ENCODE peak calls at places on chromosomes 6 and 20, in ten cellular contexts. L is MM.1S, R is left ventricle myocardium inferior, W is upper lobe of right lung, D is adrenal gland, X is colonic mucosa, T is GM23338, I is transverse colon, Q is PC-9, A is A673. U is an unnamed sample. For H3K4me1 and H3K27me3, the result is how much of the 10 kb centered on the place peaks cover.

GRCh38 chr20:46022411-46023147 is 6.4 kb upstream of the SLC12A5 start:
- DNase-seq in L (peak), A (peak), T (peak), R (peak), Q (no peak), W (peak), X (peak), D (peak), I (peak), U (peak)

GRCh38 chr6:131635384-131636340 is 1.4 kb upstream of the ENPP3 start:
- DNase-seq in W (no peak), R (no peak), T (no peak), Q (no peak), D (no peak), L (no peak), X (no peak), I (no peak), A (no peak), U (peak)

GRCh38 chr20:23179766-23180403 is 93.8 kb upstream of the CD93 start:
- DNase-seq in Q (no peak), I (no peak), X (no peak), R (no peak), W (no peak), T (no peak), A (no peak), L (no peak), D (no peak), U (no peak)

GRCh38 chr6:161748535-161749386 is 474.9 kb upstream of the AGPAT4 start:
- DNase-seq in L (no peak), I (peak), W (no peak), Q (no peak), R (peak), X (peak), D (peak), A (peak), T (peak), U (peak)

GRCh38 chr20:44115181-44115580 is 71.8 kb downstream of the JPH2 start:
- DNase-seq in A (no peak), X (no peak), W (no peak), Q (no peak), D (no peak), L (no peak), I (no peak), T (no peak), R (no peak), U (no peak)

GRCh38 chr6:4192173-4192572 is 56.8 kb upstream of the ECI2 start:
- DNase-seq in T (no peak), I (no peak), Q (no peak), A (no peak), W (no peak), X (no peak), R (no peak), L (no peak), D (no peak), U (no peak)

GRCh38 chr6:160461641-160462040 is 113.5 kb downstream of the SLC22A3 start:
- DNase-seq in R (no peak), L (no peak), A (no peak), X (no peak), T (no peak), W (no peak), Q (no peak), I (no peak), D (no peak), U (no peak)

GRCh38 chr6:81696505-81696904 is 56.0 kb downstream of the TENT5A start:
- DNase-seq in W (no peak), X (no peak), Q (peak), A (no peak), L (peak), R (no peak), I (no peak), T (peak), D (no peak), U (no peak)

GRCh38 chr6:134123666-134124208 is 71.3 kb upstream of the SLC2A12 start:
- DNase-seq in D (peak), T (peak), L (peak), I (no peak), W (no peak), X (no peak), R (no peak), Q (peak), A (peak), U (no peak)

GRCh38 chr6:82205793-82206425 is 41.6 kb downstream of the IBTK start:
- DNase-seq in X (no peak), L (no peak), Q (no peak), D (peak), I (no peak), W (no peak), T (no peak), R (no peak), A (peak), U (no peak)

GRCh38 chr6:108222504-108222903 is 38.3 kb downstream of the SNX3 start:
- DNase-seq in W (no peak), Q (no peak), D (no peak), R (no peak), A (no peak), L (no peak), T (no peak), I (no peak), X (no peak), U (no peak)

GRCh38 chr6:43763812-43764522 is 6.0 kb upstream of the VEGFA start:
- DNase-seq in Q (no peak), D (no peak), L (no peak), R (no peak), W (no peak), I (no peak), X (no peak), T (no peak), A (no peak), U (no peak)

GRCh38 chr20:42359617-42360016 is 741.4 kb upstream of the CHD6 start:
- DNase-seq in D (no peak), X (no peak), Q (no peak), R (no peak), I (no peak), A (no peak), W (no peak), T (no peak), L (no peak), U (no peak)

GRCh38 chr6:119022796-119023195 is 55.7 kb downstream of the FAM184A start:
- DNase-seq in W (no peak), T (no peak), D (no peak), R (no peak), X (no peak), L (no peak), Q (no peak), A (no peak), I (no peak), U (no peak)

GRCh38 chr6:43093361-43094289 is 17.5 kb downstream of the PTK7 start:
- DNase-seq in W (no peak), X (peak), A (no peak), L (no peak), I (peak), D (peak), R (no peak), T (peak), Q (no peak), U (no peak)

GRCh38 chr6:133456934-133457333 is 215.8 kb downstream of the EYA4 start:
- DNase-seq in I (no peak), Q (no peak), X (no peak), D (no peak), T (peak), L (no peak), R (no peak), W (no peak), A (peak), U (no peak)

DNA sequence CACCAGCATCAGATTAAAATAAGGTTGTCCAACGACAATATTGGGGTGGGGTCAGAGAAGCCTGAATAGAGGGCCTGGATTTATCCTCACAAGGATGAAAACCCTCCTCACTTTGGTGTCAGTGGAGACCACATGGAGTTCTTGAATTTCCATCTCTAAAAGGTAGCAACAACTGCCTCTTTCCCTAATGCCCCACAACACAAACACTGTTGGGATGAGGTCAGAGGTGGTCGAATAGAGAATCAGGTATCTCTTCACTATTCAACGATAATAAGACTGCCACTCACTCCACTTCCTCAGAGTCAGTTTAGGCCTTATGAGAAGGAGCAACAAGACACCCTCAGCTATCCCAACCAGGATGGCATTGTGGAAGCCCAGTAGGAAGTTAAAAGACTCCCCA is 596.1 kb downstream of the HTR1B start:
- DNase-seq in R (no peak), Q (no peak), D (no peak), T (no peak), A (no peak), W (no peak), X (no peak), L (no peak), I (no peak), U (no peak)
- H3K4me1 ChIP-seq in R (under half), Q (under half), D (under half), T (under half), A (under half), W (under half), X (under half), L (under half), I (under half), U (under half)

DNA sequence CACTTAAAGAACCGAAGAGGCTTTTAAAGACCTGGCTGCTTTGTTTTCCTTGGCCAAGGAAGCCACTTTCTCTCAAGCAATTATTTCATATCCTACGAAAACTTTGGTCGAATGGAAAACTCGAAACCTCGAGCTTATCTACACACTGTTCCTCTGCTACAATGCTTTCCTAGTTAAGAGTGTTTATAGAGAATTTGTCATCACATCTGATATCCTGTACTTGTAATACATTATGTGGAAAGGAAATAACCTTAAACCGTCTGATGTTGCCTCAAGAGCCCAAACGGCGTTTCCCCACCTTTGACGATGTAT is 28.1 kb downstream of the TFAP2B start:
- DNase-seq in A (no peak), T (no peak), X (no peak), W (no peak), Q (no peak), R (no peak), D (no peak), L (no peak), I (no peak), U (no peak)
- H3K27me3 ChIP-seq in A (half or more), T (half or more), X (half or more), W (half or more), Q (under half), R (half or more), D (half or more), L (under half), I (half or more), U (half or more)

GRCh38 chr6:56311086-56311485 is 63.7 kb upstream of the COL21A1 start:
- DNase-seq in Q (no peak), W (no peak), R (no peak), X (no peak), I (no peak), D (no peak), T (no peak), A (no peak), L (no peak), U (no peak)

GRCh38 chr6:56312049-56312448 is 64.7 kb upstream of the COL21A1 start:
- DNase-seq in A (no peak), Q (no peak), L (no peak), T (no peak), W (no peak), X (no peak), R (no peak), D (no peak), I (no peak), U (no peak)

GRCh38 chr6:56314683-56315523 is 67.5 kb upstream of the COL21A1 start:
- DNase-seq in L (peak), A (peak), W (no peak), T (peak), Q (no peak), R (no peak), I (no peak), X (no peak), D (peak), U (peak)

DNA sequence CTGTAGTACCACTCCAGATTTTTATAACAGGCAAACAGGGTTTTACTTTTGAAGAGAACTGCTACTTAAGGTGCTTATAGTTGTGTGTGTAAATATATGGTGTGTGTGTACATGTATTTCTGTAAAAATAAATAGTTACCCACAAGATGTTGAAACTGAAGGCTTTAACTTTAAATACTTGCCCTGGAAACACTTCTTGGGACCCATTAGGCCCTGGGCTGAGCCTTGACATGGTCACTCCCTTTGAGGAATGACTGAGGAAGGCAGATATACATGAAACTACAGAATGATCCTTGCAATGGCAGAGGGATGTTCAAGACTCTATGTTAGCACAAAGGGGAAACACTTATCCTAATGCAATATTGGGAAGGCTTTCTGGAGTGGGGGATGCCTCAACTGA is 64.1 kb upstream of the COL21A1 start:
- DNase-seq in Q (no peak), I (no peak), A (no peak), L (no peak), W (no peak), T (no peak), D (no peak), X (no peak), R (no peak), U (no peak)
- TF ChIP-seq CTCF in Q (no peak), I (no peak), A (no peak), L (no peak), W (no peak), T (no peak), D (no peak), X (no peak), R (no peak), U (no peak)

DNA sequence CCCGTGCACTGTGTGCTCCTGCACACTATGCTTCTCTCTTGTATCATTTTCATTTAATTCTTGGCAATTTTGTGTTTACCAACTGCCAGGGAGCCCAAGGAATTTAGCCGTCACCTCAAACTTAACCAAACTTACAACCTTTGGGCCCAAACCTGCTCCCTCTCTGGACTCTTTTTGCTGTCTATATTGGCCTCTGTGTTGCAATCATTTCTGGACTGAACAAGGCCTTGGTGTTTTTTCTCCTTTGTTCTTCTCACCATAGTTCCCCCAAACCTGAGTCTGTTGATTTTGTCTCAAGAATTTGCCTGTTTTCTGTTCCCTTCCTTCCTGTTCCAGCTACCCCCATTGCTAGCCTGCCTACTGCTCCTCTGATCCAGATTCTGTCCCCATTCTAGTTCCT is 19.2 kb downstream of the DCBLD1 start:
- DNase-seq in R (no peak), Q (no peak), L (no peak), X (no peak), D (no peak), A (no peak), I (no peak), T (no peak), W (no peak), U (no peak)
- H3K4me1 ChIP-seq in R (under half), Q (under half), L (half or more), X (under half), D (under half), A (under half), I (under half), T (under half), W (under half), U (under half)

GRCh38 chr20:63415418-63416108 is 54.4 kb upstream of the CHRNA4 start:
- DNase-seq in D (no peak), T (no peak), A (no peak), W (no peak), L (no peak), Q (no peak), R (no peak), X (no peak), I (no peak), U (no peak)
- H3K27me3 ChIP-seq in D (under half), T (under half), A (half or more), W (under half), L (half or more), Q (half or more), R (half or more), X (under half), I (under half), U (under half)

GRCh38 chr6:153947817-153948447 is 91.1 kb upstream of the OPRM1 start:
- DNase-seq in T (peak), Q (no peak), L (no peak), X (peak), D (peak), R (no peak), A (peak), I (no peak), W (no peak), U (peak)
- TF ChIP-seq CTCF in T (peak), Q (peak), L (peak), X (peak), D (peak), R (peak), A (peak), I (peak), W (peak), U (peak)

DNA sequence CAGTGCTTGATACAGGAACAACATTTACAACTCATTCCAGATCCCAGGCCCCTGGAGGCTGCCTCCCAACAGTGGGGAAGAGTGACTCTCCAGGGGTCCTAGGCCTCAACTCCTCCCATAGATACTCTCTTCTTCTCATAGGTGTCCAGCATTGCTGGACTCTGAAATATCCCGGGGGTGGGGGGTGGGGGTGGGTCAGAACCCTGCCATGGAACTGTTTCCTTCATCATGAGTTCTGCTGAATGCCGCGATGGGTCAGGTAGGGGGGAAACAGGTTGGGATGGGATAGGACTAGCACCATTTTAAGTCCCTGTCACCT is 4.2 kb downstream of the PIM1 start:
- DNase-seq in Q (no peak), I (no peak), X (no peak), T (peak), L (no peak), A (no peak), D (no peak), W (no peak), R (no peak), U (no peak)
- H3K4me1 ChIP-seq in Q (under half), I (under half), X (under half), T (under half), L (under half), A (under half), D (under half), W (under half), R (under half), U (under half)

DNA sequence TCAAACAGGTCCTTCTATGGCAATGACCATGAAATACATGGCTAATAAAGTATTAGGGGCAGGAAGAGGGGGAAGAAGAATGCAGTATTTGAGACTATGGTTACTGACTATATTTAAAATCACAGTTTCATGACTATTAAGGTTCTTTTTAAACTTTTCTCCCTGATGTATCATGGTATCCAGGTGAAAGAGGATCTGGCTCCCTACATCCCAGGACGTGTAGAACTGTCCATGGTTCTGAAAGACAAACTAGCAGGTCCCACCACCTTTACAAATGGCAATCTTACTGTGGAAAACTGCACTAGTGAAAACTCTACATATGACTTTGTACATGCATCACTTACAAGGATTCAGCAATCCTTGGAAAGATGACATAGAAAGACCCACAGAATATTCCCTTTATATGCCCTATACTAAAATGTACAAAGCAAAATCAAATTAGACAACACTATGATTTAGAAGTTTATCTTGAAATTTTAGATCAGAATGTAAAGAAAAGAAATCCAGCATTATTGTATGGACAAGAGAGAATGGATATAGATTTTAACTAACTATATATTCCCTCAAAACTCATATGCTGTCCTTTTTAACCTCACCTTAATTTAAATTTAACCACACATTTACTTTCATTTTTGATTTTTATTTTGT is 33.5 kb downstream of the RPP21 start:
- DNase-seq in R (no peak), X (no peak), I (no peak), A (peak), L (no peak), T (peak), D (no peak), W (no peak), Q (no peak), U (no peak)
- H3K27me3 ChIP-seq in R (half or more), X (under half), I (under half), A (under half), L (under half), T (under half), D (under half), W (under half), Q (under half), U (under half)

GRCh38 chr6:5943591-5943990 is 63.1 kb downstream of the NRN1 start:
- DNase-seq in D (no peak), A (no peak), W (no peak), T (no peak), I (no peak), L (no peak), X (no peak), R (no peak), Q (no peak), U (no peak)
- TF ChIP-seq CTCF in D (no peak), A (no peak), W (no peak), T (no peak), I (no peak), L (no peak), X (no peak), R (no peak), Q (no peak), U (no peak)

DNA sequence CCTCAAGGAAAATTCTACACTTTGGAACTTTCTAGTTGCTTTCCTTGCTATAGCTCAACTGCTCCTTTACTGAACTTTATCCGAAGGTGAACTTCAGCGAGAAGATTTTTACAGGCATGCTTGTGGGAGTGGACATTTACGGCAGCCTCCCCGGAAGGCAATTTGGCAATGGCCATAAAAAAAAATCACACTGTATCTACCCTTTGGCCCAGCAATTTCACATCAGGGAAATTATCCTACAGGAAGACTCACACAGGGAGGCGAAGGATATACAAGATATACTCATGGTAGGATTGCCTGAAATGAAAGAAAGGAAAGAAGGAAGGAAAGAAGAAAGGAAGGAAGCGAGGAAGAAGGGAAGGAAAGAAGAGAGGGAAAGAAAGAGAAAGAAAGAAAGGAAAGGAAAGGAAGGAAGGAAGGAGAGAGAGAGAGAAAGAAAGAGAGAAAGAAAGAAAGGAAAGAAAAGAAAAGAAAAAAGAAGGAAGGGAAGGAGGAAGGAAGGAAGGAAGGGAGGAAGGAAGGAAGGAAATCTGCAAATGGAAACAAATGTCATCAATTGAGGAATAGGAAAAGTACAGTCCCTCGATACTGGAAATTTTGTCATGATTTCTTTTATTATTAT is 25.7 kb downstream of the OVOL2 start:
- DNase-seq in T (no peak), D (no peak), A (no peak), L (no peak), R (no peak), W (no peak), Q (no peak), X (peak), I (peak), U (no peak)
- H3K4me1 ChIP-seq in T (under half), D (under half), A (under half), L (under half), R (under half), W (under half), Q (under half), X (under half), I (under half), U (under half)